ENCODE peak calls at places on chromosomes 2 and 18, in nine cellular contexts. K, R, T, M, I, A, Y, V and C are unnamed samples.

GRCh38 chr2:23633966-23634365 is 249.0 kb downstream of the KLHL29 start:
- DNase-seq in V (no peak), R (no peak), I (no peak), A (peak), Y (no peak), T (no peak), M (no peak), K (no peak), C (no peak)

GRCh38 chr18:35174093-35174731 is 66.6 kb upstream of the ZNF397 start:
- DNase-seq in K (no peak), A (no peak), I (peak), Y (no peak), M (no peak), T (no peak), R (no peak), V (no peak), C (no peak)

GRCh38 chr2:174611006-174611405 is 13.4 kb upstream of the WIPF1 start:
- DNase-seq in I (no peak), M (no peak), T (no peak), Y (no peak), V (no peak), A (no peak), R (no peak), K (no peak), C (no peak)

GRCh38 chr2:120972286-120972685 is 236.6 kb downstream of the GLI2 start:
- DNase-seq in T (no peak), A (no peak), R (no peak), Y (no peak), I (no peak), V (no peak), M (no peak), K (no peak), C (no peak)

GRCh38 chr2:241146286-241146685 is 3.0 kb downstream of the PASK start:
- DNase-seq in K (no peak), V (no peak), A (no peak), T (no peak), Y (no peak), R (no peak), I (no peak), M (no peak), C (no peak)

GRCh38 chr2:12127639-12128038 is 381.2 kb downstream of the LPIN1 start:
- DNase-seq in T (no peak), M (no peak), V (no peak), Y (no peak), R (no peak), A (no peak), I (no peak), K (no peak), C (no peak)

GRCh38 chr2:3151153-3151918 is 226.3 kb downstream of the EIPR1 start:
- DNase-seq in I (no peak), V (no peak), K (no peak), T (no peak), M (no peak), A (no peak), R (no peak), Y (no peak), C (no peak)

GRCh38 chr2:234075521-234075915 is 25.0 kb downstream of the SPP2 start:
- DNase-seq in K (no peak), M (no peak), V (no peak), T (no peak), R (no peak), I (no peak), Y (no peak), A (no peak), C (no peak)

GRCh38 chr2:223762853-223763252 is 74.5 kb downstream of the AP1S3 start:
- DNase-seq in T (no peak), A (no peak), K (no peak), M (no peak), R (no peak), I (no peak), V (no peak), Y (peak), C (no peak)

GRCh38 chr2:10392951-10393647 is 55.0 kb downstream of the ODC1 start:
- DNase-seq in Y (no peak), I (peak), M (no peak), V (no peak), A (no peak), K (no peak), R (no peak), T (no peak), C (no peak)

GRCh38 chr2:149989447-149990063 is 402.0 kb upstream of the MMADHC start:
- DNase-seq in T (no peak), Y (peak), R (no peak), K (no peak), I (no peak), A (no peak), V (no peak), M (no peak), C (no peak)

GRCh38 chr18:75378674-75379315 is 48.7 kb downstream of the SMIM21 start:
- DNase-seq in M (no peak), T (no peak), R (no peak), A (no peak), K (no peak), Y (no peak), I (no peak), V (no peak), C (no peak)

GRCh38 chr2:229431331-229431954 is 160.4 kb upstream of the PID1 start:
- DNase-seq in K (peak), R (no peak), M (no peak), Y (peak), A (no peak), V (no peak), T (no peak), I (peak), C (no peak)

GRCh38 chr2:8456149-8457091 is 225.4 kb upstream of the ID2 start:
- DNase-seq in M (no peak), Y (no peak), I (no peak), K (no peak), R (no peak), T (no peak), V (no peak), A (no peak), C (no peak)

GRCh38 chr2:154952346-154953010 is 254.0 kb downstream of the KCNJ3 start:
- DNase-seq in T (no peak), Y (no peak), K (no peak), V (no peak), R (no peak), M (no peak), I (no peak), A (no peak), C (no peak)

GRCh38 chr2:19357383-19358241 is 811 bp downstream of the OSR1 start:
- DNase-seq in M (no peak), V (no peak), Y (peak), T (peak), A (no peak), I (no peak), R (no peak), K (no peak), C (no peak)

GRCh38 chr2:212677466-212677865 is 138.9 kb upstream of the ERBB4 start:
- DNase-seq in I (no peak), V (no peak), K (no peak), R (no peak), A (no peak), Y (no peak), M (no peak), T (no peak), C (no peak)

GRCh38 chr2:53475766-53476165 is 291.8 kb upstream of the CHAC2 start:
- DNase-seq in A (no peak), V (no peak), Y (no peak), M (no peak), K (no peak), T (no peak), R (no peak), I (no peak), C (no peak)

GRCh38 chr18:8499810-8500663 is 109.2 kb upstream of the RAB12 start:
- DNase-seq in M (no peak), A (no peak), V (peak), I (no peak), R (no peak), K (no peak), T (no peak), Y (no peak), C (no peak)

GRCh38 chr2:203673933-203674332 is 32.5 kb upstream of the CD28 start:
- DNase-seq in Y (no peak), I (no peak), T (no peak), V (no peak), M (no peak), A (no peak), R (peak), K (no peak), C (no peak)

GRCh38 chr2:236261452-236261851 is 2.8 kb downstream of the ASB18 start:
- DNase-seq in V (no peak), I (no peak), A (no peak), K (no peak), M (no peak), T (no peak), Y (no peak), R (no peak), C (no peak)

GRCh38 chr2:120523766-120524165 is 177.8 kb downstream of the INHBB start:
- DNase-seq in R (no peak), Y (no peak), T (no peak), I (no peak), M (no peak), V (no peak), K (no peak), A (no peak), C (no peak)

GRCh38 chr2:99337931-99338580 is 867 bp downstream of the EIF5B start:
- DNase-seq in T (no peak), I (no peak), Y (peak), M (no peak), R (no peak), V (no peak), K (no peak), A (no peak), C (no peak)

GRCh38 chr2:99340669-99341236 is 3.6 kb downstream of the EIF5B start:
- DNase-seq in A (no peak), M (no peak), T (no peak), Y (no peak), V (no peak), I (no peak), R (no peak), K (no peak), C (no peak)

GRCh38 chr2:99336780-99337163 is 417 bp upstream of the EIF5B start:
- DNase-seq in T (no peak), V (no peak), I (no peak), Y (no peak), K (no peak), M (no peak), A (no peak), R (no peak), C (no peak)

GRCh38 chr2:99335911-99336779 is at the start of gene TXNDC9:
- DNase-seq in A (peak), T (peak), R (peak), I (peak), V (peak), K (peak), M (peak), Y (peak), C (peak)

DNA sequence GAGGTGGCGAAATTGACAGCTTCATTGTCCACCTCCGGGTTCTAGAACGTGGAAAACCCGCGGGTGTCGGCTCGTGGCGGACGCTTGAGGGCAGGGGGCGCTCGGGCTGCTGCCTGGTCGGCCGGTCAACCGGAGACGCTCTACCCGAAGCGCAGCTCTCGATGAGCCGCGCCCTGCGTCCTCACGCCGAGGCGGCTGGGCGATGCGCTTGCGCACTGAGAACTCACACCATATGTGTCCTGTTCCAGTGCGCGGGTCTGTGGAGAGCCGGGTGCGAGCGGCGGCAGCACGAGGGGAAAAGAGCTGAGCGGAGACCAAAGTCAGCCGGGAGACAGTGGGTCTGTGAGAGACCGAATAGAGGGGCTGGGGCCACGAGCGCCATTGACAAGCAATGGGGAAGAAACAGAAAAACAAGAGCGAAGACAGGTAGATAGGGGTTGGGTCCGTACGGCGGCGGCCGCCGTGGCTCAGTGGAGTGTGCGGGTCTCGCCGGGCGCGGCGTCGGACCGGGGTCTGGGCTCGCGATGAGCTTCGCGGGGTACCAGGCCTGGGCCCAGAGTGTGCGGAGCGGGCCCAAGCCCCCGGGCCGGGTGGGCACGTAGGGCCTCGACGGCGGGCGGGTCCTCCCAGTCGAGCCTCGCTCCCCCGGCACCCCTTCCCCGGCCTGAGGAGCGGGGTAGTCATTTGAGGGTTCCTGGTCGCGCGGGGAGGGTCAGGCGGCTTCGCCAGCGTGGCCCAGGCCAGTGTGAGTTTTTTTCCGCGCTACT is at the start of gene EIF5B:
- DNase-seq in A (peak), V (peak), I (peak), T (peak), Y (peak), M (peak), R (peak), K (peak), C (peak)
- TF ChIP-seq POLR2A in A (peak), V (peak), I (peak), T (peak), Y (peak), M (peak), R (peak), K (peak), C (no peak)

GRCh38 chr2:196241175-196241574 is 69.8 kb upstream of the STK17B start:
- DNase-seq in V (no peak), M (no peak), A (peak), R (no peak), Y (no peak), T (no peak), I (no peak), K (no peak), C (no peak)

GRCh38 chr2:196242131-196242620 is 70.8 kb upstream of the STK17B start:
- DNase-seq in I (no peak), A (peak), V (no peak), R (no peak), K (no peak), T (no peak), Y (peak), M (no peak), C (no peak)

GRCh38 chr2:196238836-196239380 is 67.5 kb upstream of the STK17B start:
- DNase-seq in Y (peak), I (no peak), R (no peak), A (no peak), T (no peak), V (no peak), K (no peak), M (no peak), C (no peak)

GRCh38 chr2:196244516-196244915 is 73.1 kb upstream of the STK17B start:
- DNase-seq in T (no peak), K (no peak), R (no peak), M (no peak), I (no peak), V (no peak), A (no peak), Y (no peak), C (no peak)

DNA sequence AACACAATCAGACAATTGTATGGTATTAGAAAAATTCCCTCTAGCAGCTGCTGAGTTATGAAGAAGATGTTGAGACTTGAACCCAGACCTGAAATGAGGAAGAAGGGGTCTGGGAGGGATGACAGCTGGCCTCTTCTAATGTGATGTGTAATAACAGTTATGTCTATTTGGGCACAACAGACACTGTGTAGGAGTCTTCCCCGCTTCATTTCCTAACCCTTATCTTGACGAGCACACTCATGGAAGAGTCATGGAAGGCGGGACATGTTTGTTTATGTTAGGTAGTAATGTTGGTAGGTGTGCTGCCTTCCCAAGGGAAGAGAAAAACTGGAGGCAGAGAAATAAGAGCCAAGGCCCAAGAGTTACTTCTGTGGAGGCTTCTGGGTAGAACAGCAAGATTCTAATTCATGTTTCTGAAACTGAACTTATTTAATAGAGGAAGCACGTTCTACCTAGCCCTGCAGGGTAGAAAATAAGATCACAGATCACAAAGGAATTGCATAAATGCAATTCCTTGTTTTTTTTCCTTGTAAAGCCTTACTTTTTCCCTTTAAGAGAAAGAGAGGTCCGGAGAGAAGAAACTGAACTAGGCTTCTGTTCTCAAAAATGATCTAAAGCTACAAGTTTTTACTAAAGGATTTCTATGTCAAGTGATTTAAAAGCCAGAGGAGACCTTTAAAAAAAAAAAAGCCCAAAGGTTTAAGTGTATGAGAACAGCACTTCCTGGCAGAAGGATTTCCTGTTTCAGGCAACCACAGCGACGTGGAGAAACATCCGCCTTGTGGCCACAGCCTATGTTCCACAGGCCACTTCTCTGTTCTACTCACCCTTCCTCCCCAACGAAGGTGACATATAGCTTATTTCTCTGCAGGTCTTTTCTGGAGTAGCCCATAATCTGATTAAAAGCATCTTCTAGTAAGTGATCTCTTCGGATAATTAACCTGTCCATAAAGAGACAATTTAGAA is 68.5 kb upstream of the STK17B start:
- DNase-seq in R (peak), I (peak), V (peak), A (peak), K (peak), Y (peak), T (no peak), M (peak), C (peak)
- H3K4me3 ChIP-seq in R (no peak), I (no peak), V (no peak), A (no peak), K (no peak), Y (no peak), T (no peak), M (no peak), C (no peak)

GRCh38 chr2:55311444-55311870 is 42.4 kb upstream of the MTIF2 start:
- DNase-seq in R (no peak), I (peak), A (no peak), K (no peak), M (no peak), T (no peak), Y (peak), V (no peak), C (no peak)
- TF ChIP-seq POLR2A in R (no peak), I (no peak), A (no peak), K (no peak), M (no peak), T (no peak), Y (no peak), V (no peak), C (no peak)

GRCh38 chr18:36187826-36188721 is 777 bp downstream of the MOCOS start:
- DNase-seq in R (no peak), T (peak), A (peak), Y (peak), K (peak), V (no peak), M (peak), I (peak), C (no peak)
- H3K4me3 ChIP-seq in R (peak), T (peak), A (peak), Y (peak), K (peak), V (peak), M (peak), I (peak), C (peak)

DNA sequence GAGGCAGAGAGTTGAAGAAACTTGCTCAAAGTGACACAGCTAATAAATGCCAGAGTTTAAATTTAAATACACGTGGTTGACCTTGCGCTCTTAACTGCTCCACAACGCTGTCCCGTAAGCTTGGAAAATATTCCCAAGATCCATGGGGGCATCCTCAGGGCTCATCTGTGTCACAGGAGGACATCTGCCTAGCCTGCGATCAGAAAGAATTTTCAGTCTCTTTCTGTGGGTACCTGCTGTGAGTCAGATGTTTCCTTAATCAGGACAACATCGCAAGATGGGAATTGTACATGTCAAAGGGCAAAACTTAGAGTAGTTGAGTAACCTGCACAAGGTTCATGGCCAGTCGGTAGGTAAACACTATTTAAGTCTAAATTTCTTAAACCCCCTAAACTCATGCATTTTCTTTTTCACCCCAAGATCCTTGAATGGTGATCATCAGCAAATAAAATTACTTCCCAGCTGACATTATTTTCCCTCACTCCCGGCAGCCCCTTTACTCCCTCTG is 1.4 kb downstream of the CMPK2 start:
- DNase-seq in K (no peak), M (no peak), T (no peak), A (no peak), I (no peak), R (no peak), V (no peak), Y (no peak), C (no peak)
- TF ChIP-seq POLR2A in K (no peak), M (no peak), T (no peak), A (no peak), I (no peak), R (no peak), V (no peak), Y (no peak), C (no peak)

GRCh38 chr2:218425531-218425930 is 6.6 kb downstream of the VIL1 start:
- DNase-seq in R (no peak), A (no peak), T (no peak), I (no peak), Y (no peak), M (no peak), K (no peak), V (no peak), C (no peak)
- H3K4me3 ChIP-seq in R (no peak), A (no peak), T (no peak), I (no peak), Y (no peak), M (no peak), K (no peak), V (no peak), C (no peak)

GRCh38 chr2:43005211-43005974 is 213.0 kb upstream of the HAAO start:
- DNase-seq in M (no peak), T (peak), V (no peak), K (no peak), Y (no peak), I (no peak), A (peak), R (no peak), C (no peak)
- TF ChIP-seq POLR2A in M (no peak), T (no peak), V (no peak), K (no peak), Y (no peak), I (no peak), A (no peak), R (no peak), C (no peak)

GRCh38 chr2:217434183-217434620 is 568.6 kb downstream of the TNS1 start:
- DNase-seq in I (peak), A (peak), Y (peak), V (peak), M (peak), R (peak), K (peak), T (peak), C (peak)

GRCh38 chr2:217431577-217432269 is 571.1 kb downstream of the TNS1 start:
- DNase-seq in A (no peak), K (no peak), Y (no peak), R (no peak), V (no peak), T (no peak), I (no peak), M (no peak), C (no peak)

GRCh38 chr2:217436386-217436785 is 566.4 kb downstream of the TNS1 start:
- DNase-seq in K (no peak), T (peak), A (no peak), I (no peak), R (peak), Y (no peak), M (peak), V (peak), C (no peak)

GRCh38 chr2:217430916-217431576 is 571.2 kb upstream of the TNP1 start:
- DNase-seq in M (no peak), K (no peak), V (no peak), T (no peak), R (no peak), Y (peak), I (no peak), A (no peak), C (no peak)

DNA sequence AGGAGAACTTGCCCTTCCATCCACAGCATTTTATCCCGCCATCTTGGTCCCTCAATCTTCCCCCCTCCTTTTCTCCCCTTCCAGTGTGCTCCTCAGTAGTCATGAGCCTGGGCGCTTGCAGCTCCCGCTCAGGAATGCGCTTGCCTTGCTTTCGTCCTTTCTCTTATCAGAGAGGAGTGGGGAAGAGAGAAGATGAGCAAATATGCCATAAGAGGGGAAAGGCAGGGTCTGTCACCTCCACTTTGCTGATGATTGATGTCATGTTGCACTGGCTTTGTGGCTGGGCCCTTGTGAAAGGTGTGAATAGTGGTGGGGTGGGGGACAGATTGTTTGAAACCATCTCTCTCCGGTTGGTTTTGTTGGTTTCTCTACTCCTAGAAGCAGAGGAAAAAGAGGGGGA is 569.3 kb downstream of the TNS1 start:
- DNase-seq in M (peak), V (no peak), T (peak), A (no peak), Y (peak), R (no peak), K (no peak), I (no peak), C (no peak)
- H3K4me3 ChIP-seq in M (peak), V (peak), T (peak), A (no peak), Y (no peak), R (peak), K (no peak), I (no peak), C (no peak)